ENCODE peak calls at places on chromosomes 11 and 22, in six cellular contexts. B, G, X, U, M and T are unnamed samples.

GRCh38 chr22:20080445-20080775 is 369 bp downstream of the DGCR8 start:
- DNase-seq in B (peak; percentile 46), G (peak; percentile 76), X (peak; percentile 40), U (no peak), M (peak; percentile 63), T (peak; percentile 80)

GRCh38 chr11:27055065-27055682 is 14.6 kb downstream of the BBOX1 start:
- DNase-seq in B (no peak), G (peak; percentile 74), X (no peak), U (no peak), M (no peak), T (no peak)

GRCh38 chr11:93832780-93833179 is 17.6 kb downstream of the VSTM5 start:
- DNase-seq in B (no peak), G (no peak), X (no peak), U (no peak), M (no peak), T (no peak)

GRCh38 chr22:19520007-19520406 is 4.2 kb downstream of the CLDN5 start:
- DNase-seq in B (no peak), G (peak; percentile 39), X (no peak), U (no peak), M (no peak), T (peak; percentile 43)

GRCh38 chr11:62805991-62806441 is 776 bp upstream of the NXF1 start:
- DNase-seq in B (no peak), G (no peak), X (no peak), U (no peak), M (no peak), T (no peak)

GRCh38 chr22:40534379-40535188 is 101.9 kb downstream of the MRTFA start:
- DNase-seq in B (no peak), G (no peak), X (no peak), U (no peak), M (no peak), T (no peak)

GRCh38 chr11:127105578-127105977 is 105.0 kb upstream of the KIRREL3 start:
- DNase-seq in B (no peak), G (no peak), X (no peak), U (no peak), M (no peak), T (no peak)

GRCh38 chr11:30342736-30343166 is 19.8 kb downstream of the ARL14EP start:
- DNase-seq in B (no peak), G (no peak), X (no peak), U (no peak), M (no peak), T (peak; percentile 43)

GRCh38 chr11:125300791-125301218 is 136.3 kb downstream of the PKNOX2 start:
- DNase-seq in B (no peak), G (no peak), X (peak; percentile 41), U (no peak), M (no peak), T (no peak)

GRCh38 chr11:117670443-117670842 is 126.6 kb downstream of the DSCAML1 start:
- DNase-seq in B (no peak), G (no peak), X (no peak), U (no peak), M (no peak), T (no peak)

GRCh38 chr22:35534091-35534490 is 6.5 kb upstream of the RASD2 start:
- DNase-seq in B (no peak), G (no peak), X (no peak), U (no peak), M (no peak), T (no peak)

GRCh38 chr11:69300124-69301032 is 6.4 kb downstream of the MYEOV start:
- DNase-seq in B (no peak), G (no peak), X (no peak), U (peak; percentile 3), M (no peak), T (no peak)

GRCh38 chr22:29142116-29142515 is 63.6 kb upstream of the EMID1 start:
- DNase-seq in B (no peak), G (no peak), X (no peak), U (no peak), M (no peak), T (peak; percentile 32)

GRCh38 chr11:83054001-83054400 is 17.7 kb downstream of the RAB30 start:
- DNase-seq in B (peak; percentile 67), G (no peak), X (no peak), U (no peak), M (no peak), T (no peak)

GRCh38 chr11:111944651-111945051 is 7.5 kb downstream of the DIXDC1 start:
- DNase-seq in B (no peak), G (no peak), X (no peak), U (no peak), M (no peak), T (no peak)

GRCh38 chr11:114259124-114259526 is 37.1 kb upstream of the NNMT start:
- DNase-seq in B (no peak), G (peak; percentile 76), X (no peak), U (no peak), M (peak; percentile 60), T (peak; percentile 77)

GRCh38 chr11:61091373-61092279 is 10.7 kb upstream of the CD5 start:
- DNase-seq in B (no peak), G (no peak), X (no peak), U (no peak), M (no peak), T (peak; percentile 41)

GRCh38 chr22:25853078-25853477 is 111.1 kb downstream of the MYO18B start:
- DNase-seq in B (no peak), G (no peak), X (no peak), U (no peak), M (peak; percentile 60), T (no peak)

GRCh38 chr11:85682330-85683305 is 3.4 kb downstream of the CCDC89 start:
- DNase-seq in B (peak; percentile 21), G (peak; percentile 70), X (no peak), U (no peak), M (peak; percentile 79), T (peak; percentile 60)

GRCh38 chr11:130783322-130783721 is 133.0 kb downstream of the SNX19 start:
- DNase-seq in B (no peak), G (no peak), X (no peak), U (no peak), M (no peak), T (no peak)

GRCh38 chr22:46846832-46847355 is 84.4 kb downstream of the TBC1D22A start:
- DNase-seq in B (no peak), G (no peak), X (no peak), U (no peak), M (no peak), T (no peak)

GRCh38 chr22:47089796-47090460 is 327.5 kb downstream of the TBC1D22A start:
- DNase-seq in B (no peak), G (no peak), X (no peak), U (no peak), M (no peak), T (peak; percentile 37)

GRCh38 chr11:3894128-3894731 is 38.8 kb downstream of the STIM1 start:
- DNase-seq in B (no peak), G (no peak), X (no peak), U (peak; percentile 82), M (no peak), T (peak; percentile 86)

GRCh38 chr11:70265341-70265740 is 5.1 kb upstream of the PPFIA1 start:
- DNase-seq in B (no peak), G (no peak), X (no peak), U (no peak), M (no peak), T (no peak)

GRCh38 chr11:63574856-63575602 is 11.8 kb upstream of the PLAAT2 start:
- DNase-seq in B (no peak), G (peak; percentile 89), X (no peak), U (no peak), M (no peak), T (peak; percentile 71)

GRCh38 chr11:64607381-64608259 is 16.6 kb downstream of the SLC22A12 start:
- DNase-seq in B (no peak), G (no peak), X (no peak), U (no peak), M (no peak), T (no peak)

GRCh38 chr11:123055132-123055924 is 6.6 kb downstream of the HSPA8 start:
- DNase-seq in B (no peak), G (no peak), X (no peak), U (no peak), M (no peak), T (no peak)

GRCh38 chr22:16953206-16954059 is 54.6 kb downstream of the GAB4 start:
- DNase-seq in B (no peak), G (no peak), X (no peak), U (no peak), M (no peak), T (no peak)

GRCh38 chr11:2293396-2294339 is 8.1 kb downstream of the C11orf21 start:
- DNase-seq in B (no peak), G (peak; percentile 35), X (no peak), U (no peak), M (no peak), T (no peak)

GRCh38 chr22:35611891-35612576 is 5.1 kb downstream of the MB start:
- DNase-seq in B (no peak), G (no peak), X (no peak), U (peak; percentile 67), M (no peak), T (no peak)

GRCh38 chr11:45400594-45400993 is 114.5 kb upstream of the SYT13 start:
- DNase-seq in B (no peak), G (no peak), X (peak; percentile 67), U (no peak), M (no peak), T (no peak)

GRCh38 chr11:316031-316701 is 2.3 kb downstream of the IFITM1 start:
- DNase-seq in B (no peak), G (peak; percentile 77), X (no peak), U (no peak), M (peak; percentile 39), T (no peak)

GRCh38 chr11:122807731-122808485 is 30.4 kb upstream of the CRTAM start:
- DNase-seq in B (no peak), G (no peak), X (no peak), U (no peak), M (no peak), T (no peak)